ENCODE peak calls at places on chromosome 20, in eight cellular contexts. One of them, this sample, is unnamed.

GRCh38 chr20:8196096-8196495 is 64.0 kb downstream of the PLCB1 start:
- DNase-seq in Caco-2: no peak
- DNase-seq in esophagus squamous epithelium: no peak
- DNase-seq in CD4-positive, alpha-beta memory T cell: no peak
- DNase-seq in aorta: no peak
- DNase-seq in cardiac fibroblast: no peak
- DNase-seq in brain microvascular endothelial cell: no peak
- DNase-seq in astrocyte of the spinal cord: no peak
- DNase-seq in this sample: no peak

GRCh38 chr20:43506238-43506637 is 1.3 kb upstream of the L3MBTL1 start:
- DNase-seq in Caco-2: no peak
- DNase-seq in esophagus squamous epithelium: no peak
- DNase-seq in CD4-positive, alpha-beta memory T cell: no peak
- DNase-seq in aorta: no peak
- DNase-seq in cardiac fibroblast: no peak
- DNase-seq in brain microvascular endothelial cell: no peak
- DNase-seq in astrocyte of the spinal cord: no peak
- DNase-seq in this sample: no peak

GRCh38 chr20:17843246-17844132 is 125.1 kb downstream of the SNX5 start:
- DNase-seq in Caco-2: no peak
- DNase-seq in esophagus squamous epithelium: no peak
- DNase-seq in CD4-positive, alpha-beta memory T cell: peak
- DNase-seq in aorta: peak
- DNase-seq in cardiac fibroblast: peak
- DNase-seq in brain microvascular endothelial cell: peak
- DNase-seq in astrocyte of the spinal cord: peak
- DNase-seq in this sample: peak

GRCh38 chr20:58224097-58224496 is 4.4 kb downstream of the ANKRD60 start:
- DNase-seq in Caco-2: no peak
- DNase-seq in esophagus squamous epithelium: no peak
- DNase-seq in CD4-positive, alpha-beta memory T cell: no peak
- DNase-seq in aorta: no peak
- DNase-seq in cardiac fibroblast: no peak
- DNase-seq in brain microvascular endothelial cell: no peak
- DNase-seq in astrocyte of the spinal cord: no peak
- DNase-seq in this sample: no peak

GRCh38 chr20:17841751-17842191 is 126.8 kb downstream of the SNX5 start:
- DNase-seq in Caco-2: no peak
- DNase-seq in esophagus squamous epithelium: no peak
- DNase-seq in CD4-positive, alpha-beta memory T cell: no peak
- DNase-seq in aorta: peak
- DNase-seq in cardiac fibroblast: peak
- DNase-seq in brain microvascular endothelial cell: no peak
- DNase-seq in astrocyte of the spinal cord: peak
- DNase-seq in this sample: no peak

GRCh38 chr20:37954626-37955025 is 51.7 kb downstream of the VSTM2L start:
- DNase-seq in Caco-2: no peak
- DNase-seq in esophagus squamous epithelium: no peak
- DNase-seq in CD4-positive, alpha-beta memory T cell: no peak
- DNase-seq in aorta: no peak
- DNase-seq in cardiac fibroblast: no peak
- DNase-seq in brain microvascular endothelial cell: no peak
- DNase-seq in astrocyte of the spinal cord: no peak
- DNase-seq in this sample: no peak

GRCh38 chr20:6006603-6006949 is 47.3 kb downstream of the LRRN4 start:
- DNase-seq in Caco-2: no peak
- DNase-seq in esophagus squamous epithelium: no peak
- DNase-seq in CD4-positive, alpha-beta memory T cell: no peak
- DNase-seq in aorta: no peak
- DNase-seq in cardiac fibroblast: no peak
- DNase-seq in brain microvascular endothelial cell: no peak
- DNase-seq in astrocyte of the spinal cord: no peak
- DNase-seq in this sample: no peak

GRCh38 chr20:13819885-13820645 is 35.2 kb downstream of the NDUFAF5 start:
- DNase-seq in Caco-2: peak
- DNase-seq in esophagus squamous epithelium: no peak
- DNase-seq in CD4-positive, alpha-beta memory T cell: no peak
- DNase-seq in aorta: no peak
- DNase-seq in cardiac fibroblast: peak
- DNase-seq in brain microvascular endothelial cell: no peak
- DNase-seq in astrocyte of the spinal cord: peak
- DNase-seq in this sample: peak

GRCh38 chr20:3420211-3420707 is 12.8 kb upstream of the DNAAF9 start:
- DNase-seq in Caco-2: no peak
- DNase-seq in esophagus squamous epithelium: no peak
- DNase-seq in CD4-positive, alpha-beta memory T cell: peak
- DNase-seq in aorta: peak
- DNase-seq in cardiac fibroblast: peak
- DNase-seq in brain microvascular endothelial cell: peak
- DNase-seq in astrocyte of the spinal cord: peak
- DNase-seq in this sample: no peak

GRCh38 chr20:47231382-47232042 is 125.0 kb downstream of the ZMYND8 start:
- DNase-seq in Caco-2: no peak
- DNase-seq in esophagus squamous epithelium: no peak
- DNase-seq in CD4-positive, alpha-beta memory T cell: no peak
- DNase-seq in aorta: peak
- DNase-seq in cardiac fibroblast: peak
- DNase-seq in brain microvascular endothelial cell: peak
- DNase-seq in astrocyte of the spinal cord: peak
- DNase-seq in this sample: no peak

GRCh38 chr20:38127011-38127621 is 38.0 kb downstream of the TGM2 start:
- DNase-seq in Caco-2: no peak
- DNase-seq in esophagus squamous epithelium: no peak
- DNase-seq in CD4-positive, alpha-beta memory T cell: no peak
- DNase-seq in aorta: no peak
- DNase-seq in cardiac fibroblast: peak
- DNase-seq in brain microvascular endothelial cell: peak
- DNase-seq in astrocyte of the spinal cord: peak
- DNase-seq in this sample: no peak

GRCh38 chr20:57526067-57526884 is 1.3 kb upstream of the CTCFL start:
- DNase-seq in Caco-2: peak
- DNase-seq in esophagus squamous epithelium: no peak
- DNase-seq in CD4-positive, alpha-beta memory T cell: no peak
- DNase-seq in aorta: no peak
- DNase-seq in cardiac fibroblast: no peak
- DNase-seq in brain microvascular endothelial cell: no peak
- DNase-seq in astrocyte of the spinal cord: no peak
- DNase-seq in this sample: peak

GRCh38 chr20:64188682-64189529 is 24.7 kb downstream of the MYT1 start:
- DNase-seq in Caco-2: peak
- DNase-seq in esophagus squamous epithelium: no peak
- DNase-seq in CD4-positive, alpha-beta memory T cell: no peak
- DNase-seq in aorta: no peak
- DNase-seq in cardiac fibroblast: peak
- DNase-seq in brain microvascular endothelial cell: peak
- DNase-seq in astrocyte of the spinal cord: peak
- DNase-seq in this sample: no peak

GRCh38 chr20:59390437-59390836 is 90.0 kb downstream of the EDN3 start:
- DNase-seq in Caco-2: no peak
- DNase-seq in esophagus squamous epithelium: no peak
- DNase-seq in CD4-positive, alpha-beta memory T cell: no peak
- DNase-seq in aorta: no peak
- DNase-seq in cardiac fibroblast: no peak
- DNase-seq in brain microvascular endothelial cell: no peak
- DNase-seq in astrocyte of the spinal cord: no peak
- DNase-seq in this sample: no peak

GRCh38 chr20:10661261-10661660 is 12.5 kb downstream of the JAG1 start:
- DNase-seq in Caco-2: no peak
- DNase-seq in esophagus squamous epithelium: no peak
- DNase-seq in CD4-positive, alpha-beta memory T cell: no peak
- DNase-seq in aorta: no peak
- DNase-seq in cardiac fibroblast: no peak
- DNase-seq in brain microvascular endothelial cell: no peak
- DNase-seq in astrocyte of the spinal cord: no peak
- DNase-seq in this sample: no peak

GRCh38 chr20:33862709-33863403 is 51.7 kb downstream of the CHMP4B start:
- DNase-seq in Caco-2: peak
- DNase-seq in esophagus squamous epithelium: no peak
- DNase-seq in CD4-positive, alpha-beta memory T cell: no peak
- DNase-seq in aorta: peak
- DNase-seq in cardiac fibroblast: peak
- DNase-seq in brain microvascular endothelial cell: peak
- DNase-seq in astrocyte of the spinal cord: peak
- DNase-seq in this sample: peak

GRCh38 chr20:58504566-58504965 is 10.6 kb downstream of the APCDD1L start:
- DNase-seq in Caco-2: no peak
- DNase-seq in esophagus squamous epithelium: no peak
- DNase-seq in CD4-positive, alpha-beta memory T cell: no peak
- DNase-seq in aorta: no peak
- DNase-seq in cardiac fibroblast: no peak
- DNase-seq in brain microvascular endothelial cell: no peak
- DNase-seq in astrocyte of the spinal cord: no peak
- DNase-seq in this sample: no peak

GRCh38 chr20:22763257-22763906 is 179.0 kb upstream of the FOXA2 start:
- DNase-seq in Caco-2: no peak
- DNase-seq in esophagus squamous epithelium: no peak
- DNase-seq in CD4-positive, alpha-beta memory T cell: no peak
- DNase-seq in aorta: peak
- DNase-seq in cardiac fibroblast: peak
- DNase-seq in brain microvascular endothelial cell: peak
- DNase-seq in astrocyte of the spinal cord: peak
- DNase-seq in this sample: no peak

GRCh38 chr20:62219992-62220665 is at the start of gene HRH3:
- DNase-seq in Caco-2: peak
- DNase-seq in esophagus squamous epithelium: no peak
- DNase-seq in CD4-positive, alpha-beta memory T cell: peak
- DNase-seq in aorta: no peak
- DNase-seq in cardiac fibroblast: no peak
- DNase-seq in brain microvascular endothelial cell: no peak
- DNase-seq in astrocyte of the spinal cord: no peak
- DNase-seq in this sample: no peak

GRCh38 chr20:57761413-57761734 is 51.6 kb upstream of the PMEPA1 start:
- DNase-seq in Caco-2: no peak
- DNase-seq in esophagus squamous epithelium: no peak
- DNase-seq in CD4-positive, alpha-beta memory T cell: no peak
- DNase-seq in aorta: no peak
- DNase-seq in cardiac fibroblast: no peak
- DNase-seq in brain microvascular endothelial cell: no peak
- DNase-seq in astrocyte of the spinal cord: no peak
- DNase-seq in this sample: no peak

GRCh38 chr20:47576516-47577033 is 74.9 kb downstream of the NCOA3 start:
- DNase-seq in Caco-2: peak
- DNase-seq in esophagus squamous epithelium: no peak
- DNase-seq in CD4-positive, alpha-beta memory T cell: no peak
- DNase-seq in aorta: peak
- DNase-seq in cardiac fibroblast: peak
- DNase-seq in brain microvascular endothelial cell: peak
- DNase-seq in astrocyte of the spinal cord: peak
- DNase-seq in this sample: no peak

GRCh38 chr20:50690562-50690978 is 772 bp downstream of the RIPOR3 start:
- DNase-seq in Caco-2: no peak
- DNase-seq in esophagus squamous epithelium: no peak
- DNase-seq in CD4-positive, alpha-beta memory T cell: no peak
- DNase-seq in aorta: no peak
- DNase-seq in cardiac fibroblast: no peak
- DNase-seq in brain microvascular endothelial cell: no peak
- DNase-seq in astrocyte of the spinal cord: peak
- DNase-seq in this sample: no peak
- H3K4me3 ChIP-seq in Caco-2: no peak
- H3K4me3 ChIP-seq in esophagus squamous epithelium: peak
- H3K4me3 ChIP-seq in CD4-positive, alpha-beta memory T cell: no peak
- H3K4me3 ChIP-seq in aorta: no peak
- H3K4me3 ChIP-seq in cardiac fibroblast: peak
- H3K4me3 ChIP-seq in brain microvascular endothelial cell: no peak
- H3K4me3 ChIP-seq in astrocyte of the spinal cord: no peak
- H3K4me3 ChIP-seq in this sample: no peak

GRCh38 chr20:49935746-49936152 is 448 bp upstream of the RNF114 start:
- DNase-seq in Caco-2: no peak
- DNase-seq in esophagus squamous epithelium: no peak
- DNase-seq in CD4-positive, alpha-beta memory T cell: no peak
- DNase-seq in aorta: no peak
- DNase-seq in cardiac fibroblast: no peak
- DNase-seq in brain microvascular endothelial cell: no peak
- DNase-seq in astrocyte of the spinal cord: no peak
- DNase-seq in this sample: no peak
- H3K4me3 ChIP-seq in Caco-2: peak
- H3K4me3 ChIP-seq in esophagus squamous epithelium: peak
- H3K4me3 ChIP-seq in CD4-positive, alpha-beta memory T cell: no peak
- H3K4me3 ChIP-seq in aorta: peak
- H3K4me3 ChIP-seq in cardiac fibroblast: peak
- H3K4me3 ChIP-seq in brain microvascular endothelial cell: peak
- H3K4me3 ChIP-seq in astrocyte of the spinal cord: peak
- H3K4me3 ChIP-seq in this sample: peak

DNA sequence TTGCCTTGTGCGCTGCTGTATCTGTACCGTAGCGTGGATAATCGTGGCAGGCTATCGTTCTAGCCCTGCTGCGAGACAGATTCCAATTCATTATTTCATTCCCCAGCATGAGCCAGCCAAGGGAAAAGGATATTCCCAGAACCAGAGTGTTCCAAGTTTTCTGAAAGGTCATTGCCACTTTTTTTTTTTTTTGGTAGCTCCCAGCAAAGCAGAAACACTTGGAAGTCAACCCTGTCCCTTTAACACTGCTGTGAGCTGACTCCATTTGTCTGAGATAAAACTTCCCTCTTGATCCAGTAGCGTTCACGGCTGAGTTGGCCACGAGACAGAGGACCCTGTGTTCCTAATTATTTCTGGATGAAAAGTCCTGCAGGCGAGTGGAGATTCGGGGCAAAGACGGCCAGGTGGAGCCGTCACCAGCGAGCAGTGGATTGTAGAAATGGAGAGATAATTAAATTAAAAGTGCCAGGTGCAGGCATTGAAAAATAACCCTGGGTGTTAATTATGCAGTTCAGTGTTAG is 164.1 kb downstream of the SLC24A3 start:
- DNase-seq in Caco-2: no peak
- DNase-seq in esophagus squamous epithelium: no peak
- DNase-seq in CD4-positive, alpha-beta memory T cell: no peak
- DNase-seq in aorta: no peak
- DNase-seq in cardiac fibroblast: no peak
- DNase-seq in brain microvascular endothelial cell: no peak
- DNase-seq in astrocyte of the spinal cord: no peak
- DNase-seq in this sample: no peak
- H3K4me3 ChIP-seq in Caco-2: no peak
- H3K4me3 ChIP-seq in esophagus squamous epithelium: peak
- H3K4me3 ChIP-seq in CD4-positive, alpha-beta memory T cell: no peak
- H3K4me3 ChIP-seq in aorta: no peak
- H3K4me3 ChIP-seq in cardiac fibroblast: no peak
- H3K4me3 ChIP-seq in brain microvascular endothelial cell: no peak
- H3K4me3 ChIP-seq in astrocyte of the spinal cord: no peak
- H3K4me3 ChIP-seq in this sample: no peak

DNA sequence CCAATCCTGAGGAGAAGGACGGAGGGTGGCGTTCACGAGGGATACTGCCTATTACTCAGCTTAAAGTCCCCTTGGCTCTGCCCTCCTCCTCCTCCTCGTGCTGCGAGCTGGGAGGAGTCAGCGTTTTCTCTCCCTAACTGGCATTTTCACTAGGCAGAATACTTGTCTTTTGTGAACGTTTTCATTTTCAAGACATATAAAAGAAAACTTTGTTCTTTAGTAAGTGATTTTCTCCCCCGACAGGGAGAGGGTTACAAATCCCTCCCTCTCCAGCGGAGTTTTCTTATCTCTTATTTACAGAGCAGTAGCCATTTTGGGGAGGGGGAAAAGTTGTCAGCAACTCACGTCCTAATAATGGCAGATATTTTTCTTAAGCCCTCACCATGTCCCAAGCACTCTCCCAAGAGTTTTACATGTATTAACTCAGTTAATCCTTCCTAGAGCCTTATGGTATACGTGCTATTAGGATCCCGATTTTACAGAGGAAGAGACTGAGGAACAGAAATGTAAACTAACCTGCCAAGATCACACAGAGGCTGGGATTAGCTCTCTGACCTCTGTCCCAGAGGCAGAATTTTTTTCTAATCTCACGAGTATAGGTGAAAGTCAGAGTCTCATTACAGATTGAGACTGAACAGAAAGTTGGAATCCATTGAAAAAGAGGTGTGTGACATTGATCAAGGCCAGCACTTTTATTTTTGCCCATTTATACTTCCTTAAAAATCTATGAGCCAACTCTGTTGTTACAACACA is 30.0 kb upstream of the ZNF217 start:
- DNase-seq in Caco-2: peak
- DNase-seq in esophagus squamous epithelium: no peak
- DNase-seq in CD4-positive, alpha-beta memory T cell: peak
- DNase-seq in aorta: peak
- DNase-seq in cardiac fibroblast: peak
- DNase-seq in brain microvascular endothelial cell: peak
- DNase-seq in astrocyte of the spinal cord: peak
- DNase-seq in this sample: peak
- H3K4me3 ChIP-seq in Caco-2: peak
- H3K4me3 ChIP-seq in esophagus squamous epithelium: peak
- H3K4me3 ChIP-seq in CD4-positive, alpha-beta memory T cell: peak
- H3K4me3 ChIP-seq in aorta: peak
- H3K4me3 ChIP-seq in cardiac fibroblast: peak
- H3K4me3 ChIP-seq in brain microvascular endothelial cell: peak
- H3K4me3 ChIP-seq in astrocyte of the spinal cord: peak
- H3K4me3 ChIP-seq in this sample: peak

This sample was measured in Jurkat, Clone E6-1.